ENCODE peak calls at places on chromosome 10, in ten cellular contexts. H is BJ; W is HEK293T; K is tibial artery; R is stimulated activated CD4-positive, alpha-beta T cell treated with anti-CD3 and anti-CD28 coated beads, Interleukin-4, amount 100 ng/mL, for 1 hour; B is Kasumi-1; P is transverse colon; Q is GM18507; M is D341Med; N is nucleus accumbens. U is an unnamed sample.

GRCh38 chr10:117226813-117227451 is 14.0 kb upstream of the SLC18A2 start:
- DNase-seq in H (no peak), W (peak; percentile 75), K (no peak), R (no peak), B (peak; percentile 97), P (peak; percentile 25), Q (no peak), M (peak; percentile 64), N (no peak), U (peak; percentile 55)

GRCh38 chr10:132541601-132542011 is 4.0 kb downstream of the INPP5A start:
- DNase-seq in H (no peak), W (no peak), K (peak; percentile 39), R (no peak), B (no peak), P (no peak), Q (no peak), M (no peak), N (no peak), U (no peak)

GRCh38 chr10:71396084-71396713 is 521 bp upstream of the CDH23 start:
- DNase-seq in H (no peak), W (peak; percentile 45), K (no peak), R (peak; percentile 27), B (peak; percentile 19), P (peak; percentile 42), Q (no peak), M (peak; percentile 53), N (peak; percentile 14), U (peak; percentile 46)

GRCh38 chr10:13201132-13201531 is 33.0 kb downstream of the UCMA start:
- DNase-seq in H (no peak), W (no peak), K (no peak), R (no peak), B (no peak), P (no peak), Q (no peak), M (no peak), N (no peak), U (no peak)

GRCh38 chr10:99860466-99860865 is 78.0 kb downstream of the ABCC2 start:
- DNase-seq in H (no peak), W (no peak), K (no peak), R (no peak), B (no peak), P (no peak), Q (no peak), M (no peak), N (no peak), U (no peak)

GRCh38 chr10:103599211-103599610 is 105.7 kb downstream of the NEURL1 start:
- DNase-seq in H (no peak), W (no peak), K (no peak), R (no peak), B (no peak), P (no peak), Q (no peak), M (no peak), N (peak; percentile 19), U (peak; percentile 49)

GRCh38 chr10:59072038-59072437 is 104.4 kb upstream of the PHYHIPL start:
- DNase-seq in H (no peak), W (no peak), K (no peak), R (no peak), B (no peak), P (no peak), Q (no peak), M (no peak), N (no peak), U (no peak)

GRCh38 chr10:13758302-13758701 is 171.5 kb downstream of the PRPF18 start:
- DNase-seq in H (no peak), W (peak; percentile 20), K (no peak), R (no peak), B (no peak), P (no peak), Q (no peak), M (no peak), N (no peak), U (no peak)

GRCh38 chr10:68101066-68101465 is 8.2 kb upstream of the MYPN start:
- DNase-seq in H (no peak), W (no peak), K (no peak), R (no peak), B (no peak), P (no peak), Q (no peak), M (no peak), N (no peak), U (no peak)

GRCh38 chr10:60942604-60943269 is 1.2 kb downstream of the RHOBTB1 start:
- DNase-seq in H (no peak), W (no peak), K (peak; percentile 70), R (peak; percentile 8), B (peak; percentile 94), P (peak; percentile 51), Q (no peak), M (no peak), N (peak; percentile 31), U (peak; percentile 81)